ENCODE peak calls at places on chromosomes 1 and 21, in four cellular contexts. B is substantia nigra, C is HS-27A, F is neural progenitor cell. Z is an unnamed sample.

GRCh38 chr1:184633785-184634184 is 120.9 kb downstream of the EDEM3 start:
- DNase-seq in B (no peak), C (no peak), F (no peak), Z (no peak)

GRCh38 chr1:102183711-102184110 is 187.0 kb upstream of the OLFM3 start:
- DNase-seq in B (no peak), C (no peak), F (no peak), Z (no peak)

GRCh38 chr1:188611432-188611831 is 1782.7 kb downstream of the PLA2G4A start:
- DNase-seq in B (no peak), C (no peak), F (no peak), Z (no peak)

GRCh38 chr1:208475951-208476824 is 232.0 kb upstream of the PLXNA2 start:
- DNase-seq in B (no peak), C (no peak), F (peak; percentile 90), Z (no peak)

GRCh38 chr1:168824418-168824817 is 95.4 kb upstream of the DPT start:
- DNase-seq in B (no peak), C (no peak), F (no peak), Z (no peak)

GRCh38 chr1:1304331-1305299 is 3.1 kb downstream of the ACAP3 start:
- DNase-seq in B (peak; percentile 92), C (peak; percentile 53), F (peak; percentile 69), Z (peak; percentile 35)

GRCh38 chr1:183493540-183494245 is 21.4 kb downstream of the SMG7 start:
- DNase-seq in B (no peak), C (no peak), F (no peak), Z (no peak)

GRCh38 chr1:160428655-160429054 is 28.3 kb downstream of the VANGL2 start:
- DNase-seq in B (peak; percentile 50), C (no peak), F (peak; percentile 49), Z (peak; percentile 35)

GRCh38 chr1:197781998-197782718 is 6.9 kb upstream of the DENND1B start:
- DNase-seq in B (no peak), C (no peak), F (no peak), Z (no peak)

GRCh38 chr1:68442822-68443556 is 6.8 kb downstream of the RPE65 start:
- DNase-seq in B (no peak), C (peak; percentile 55), F (peak; percentile 60), Z (no peak)

GRCh38 chr21:27759820-27760219 is 792.9 kb upstream of the ADAMTS5 start:
- DNase-seq in B (no peak), C (no peak), F (no peak), Z (no peak)

GRCh38 chr1:165877940-165878556 is 50.6 kb downstream of the UCK2 start:
- DNase-seq in B (no peak), C (no peak), F (no peak), Z (no peak)

GRCh38 chr21:44710294-44710665 is 1.1 kb downstream of the TSPEAR start:
- DNase-seq in B (no peak), C (no peak), F (peak; percentile 52), Z (no peak)

GRCh38 chr1:108512239-108513071 is 47.4 kb upstream of the EEIG2 start:
- DNase-seq in B (no peak), C (peak; percentile 39), F (peak; percentile 27), Z (no peak)

GRCh38 chr1:201999625-202000238 is 10.7 kb upstream of the ELF3 start:
- DNase-seq in B (peak; percentile 13), C (no peak), F (peak; percentile 74), Z (no peak)

Z was measured in smooth muscle cell of the brain vasculature.